ENCODE peak calls at places on chromosomes 2 and 18, in nine cellular contexts. R is prostate gland, D is breast epithelium, Q is esophagus squamous epithelium, F is Peyer's patch, Y is heart left ventricle, W is transverse colon, H is stomach, I is uterus. T is an unnamed sample.
A peak's percentile ranks its signal among the peaks of the same experiment; 100 is the strongest.

GRCh38 chr2:38146917-38147307 is 71.0 kb upstream of the CYP1B1 start:
- DNase-seq in R (no peak), D (no peak), Q (no peak), F (no peak), Y (peak; percentile 39), W (no peak), H (no peak), I (peak; percentile 80), T (no peak)

GRCh38 chr2:135175177-135175576 is 123.1 kb downstream of the RAB3GAP1 start:
- DNase-seq in R (no peak), D (no peak), Q (no peak), F (no peak), Y (no peak), W (no peak), H (no peak), I (no peak), T (no peak)

GRCh38 chr18:49519041-49519971 is 32.3 kb upstream of the C18orf32 start:
- DNase-seq in R (no peak), D (no peak), Q (no peak), F (no peak), Y (no peak), W (no peak), H (no peak), I (no peak), T (no peak)

GRCh38 chr2:73993376-73993775 is 8.7 kb downstream of the TET3 start:
- DNase-seq in R (no peak), D (no peak), Q (no peak), F (no peak), Y (no peak), W (no peak), H (no peak), I (no peak), T (no peak)

GRCh38 chr2:45040786-45041185 is 31.5 kb upstream of the SIX2 start:
- DNase-seq in R (no peak), D (no peak), Q (no peak), F (no peak), Y (no peak), W (no peak), H (no peak), I (no peak), T (no peak)

GRCh38 chr2:121205321-121205942 is 79.6 kb downstream of the TFCP2L1 start:
- DNase-seq in R (no peak), D (peak; percentile 68), Q (no peak), F (no peak), Y (peak; percentile 38), W (no peak), H (peak; percentile 57), I (no peak), T (no peak)

GRCh38 chr2:160087854-160088745 is 25.7 kb upstream of the PLA2R1 start:
- DNase-seq in R (no peak), D (no peak), Q (no peak), F (no peak), Y (no peak), W (no peak), H (no peak), I (no peak), T (no peak)

GRCh38 chr2:173720310-173720709 is 244.9 kb downstream of the SP3 start:
- DNase-seq in R (no peak), D (no peak), Q (no peak), F (no peak), Y (no peak), W (no peak), H (no peak), I (no peak), T (no peak)

GRCh38 chr2:176002684-176003225 is 688 bp upstream of the LNPK start:
- DNase-seq in R (peak; percentile 20), D (no peak), Q (no peak), F (no peak), Y (peak; percentile 34), W (peak; percentile 36), H (no peak), I (peak; percentile 20), T (no peak)

GRCh38 chr18:23627325-23627724 is 35.4 kb downstream of the ANKRD29 start:
- DNase-seq in R (peak; percentile 17), D (no peak), Q (no peak), F (no peak), Y (no peak), W (peak; percentile 18), H (no peak), I (no peak), T (no peak)

GRCh38 chr2:74399785-74400184 is 19.7 kb upstream of the DCTN1 start:
- DNase-seq in R (no peak), D (no peak), Q (no peak), F (no peak), Y (no peak), W (no peak), H (no peak), I (no peak), T (no peak)

GRCh38 chr2:231001036-231001435 is 5.1 kb downstream of the SPATA3 start:
- DNase-seq in R (no peak), D (no peak), Q (no peak), F (no peak), Y (no peak), W (no peak), H (no peak), I (no peak), T (no peak)

GRCh38 chr2:234694244-234695013 is 197.5 kb upstream of the ARL4C start:
- DNase-seq in R (no peak), D (no peak), Q (no peak), F (no peak), Y (no peak), W (no peak), H (peak; percentile 71), I (no peak), T (no peak)

GRCh38 chr2:226223704-226224103 is 575.9 kb downstream of the IRS1 start:
- DNase-seq in R (no peak), D (no peak), Q (no peak), F (no peak), Y (no peak), W (no peak), H (no peak), I (no peak), T (no peak)

GRCh38 chr2:166148811-166149400 is 21.1 kb upstream of the SCN1A start:
- DNase-seq in R (no peak), D (no peak), Q (no peak), F (no peak), Y (peak; percentile 8), W (no peak), H (no peak), I (no peak), T (no peak)

GRCh38 chr2:226802573-226802972 is 3.0 kb upstream of the IRS1 start:
- DNase-seq in R (peak; percentile 44), D (no peak), Q (no peak), F (no peak), Y (no peak), W (no peak), H (no peak), I (peak; percentile 28), T (no peak)

GRCh38 chr2:164061129-164061746 is 325.4 kb upstream of the FIGN start:
- DNase-seq in R (no peak), D (no peak), Q (no peak), F (no peak), Y (no peak), W (no peak), H (peak; percentile 28), I (no peak), T (no peak)

GRCh38 chr2:181685150-181685688 is 4.9 kb upstream of the NEUROD1 start:
- DNase-seq in R (no peak), D (no peak), Q (no peak), F (no peak), Y (no peak), W (no peak), H (no peak), I (no peak), T (no peak)

GRCh38 chr18:67194886-67195285 is 321.6 kb downstream of the DSEL start:
- DNase-seq in R (no peak), D (no peak), Q (no peak), F (no peak), Y (no peak), W (no peak), H (no peak), I (no peak), T (no peak)

GRCh38 chr2:197174539-197175094 is 136.0 kb downstream of the ANKRD44 start:
- DNase-seq in R (no peak), D (no peak), Q (no peak), F (no peak), Y (no peak), W (no peak), H (no peak), I (no peak), T (no peak)

DNA sequence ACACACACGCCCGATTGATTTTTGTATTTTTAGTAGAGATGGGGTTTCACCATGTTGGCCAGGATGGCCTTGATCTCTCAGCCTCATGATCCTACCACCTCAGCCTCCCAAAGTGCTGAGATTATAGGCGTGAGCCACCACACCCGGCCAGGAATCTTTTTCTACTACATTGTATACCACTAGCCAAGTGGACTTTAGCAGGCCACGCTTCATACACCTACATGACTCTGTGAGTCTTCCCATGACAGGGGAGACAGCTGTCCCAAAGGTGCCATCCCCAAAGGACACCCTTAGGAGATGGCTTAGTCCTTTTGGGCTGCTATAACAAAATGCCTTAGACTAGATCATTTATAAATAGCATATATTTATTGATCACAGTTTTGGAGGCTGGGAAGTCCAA is 32.8 kb downstream of the ERMN start:
- DNase-seq in R (no peak), D (no peak), Q (no peak), F (no peak), Y (no peak), W (no peak), H (no peak), I (no peak), T (no peak)
- H3K27ac ChIP-seq in R (no peak overlapping the region), D (no peak overlapping the region), Q (no peak overlapping the region), F (no peak overlapping the region), Y (no peak overlapping the region), W (no peak overlapping the region), H (no peak overlapping the region), I (no peak overlapping the region), T (no peak overlapping the region)

GRCh38 chr2:233075966-233076339 is 15.8 kb downstream of the INPP5D start:
- DNase-seq in R (no peak), D (peak; percentile 5), Q (no peak), F (peak; percentile 6), Y (no peak), W (peak; percentile 47), H (peak; percentile 30), I (no peak), T (no peak)
- TF ChIP-seq POLR2A in R (no peak), D (no peak), Q (no peak), F (no peak), Y (no peak), W (no peak), H (no peak), I (no peak), T (no peak)

DNA sequence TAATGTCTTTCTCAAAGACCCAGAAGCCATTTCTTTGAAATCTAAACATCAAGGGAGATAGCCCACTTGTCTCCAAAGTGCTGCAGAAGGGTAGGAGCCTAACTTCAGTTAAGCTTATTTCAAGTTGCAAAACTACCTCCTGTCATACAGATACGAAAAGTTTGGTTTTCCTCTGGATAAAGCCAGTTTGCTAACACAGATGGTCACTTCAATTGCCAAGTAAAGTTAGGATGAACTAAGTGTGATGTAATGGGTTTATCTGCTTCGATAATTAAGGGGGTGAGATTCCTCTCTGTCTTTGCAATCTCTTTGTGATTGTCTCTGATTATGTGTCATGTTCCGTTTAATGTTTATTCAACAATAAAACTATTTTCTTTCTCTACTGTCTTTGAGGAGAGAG is 156.4 kb downstream of the SLC39A10 start:
- DNase-seq in R (no peak), D (no peak), Q (no peak), F (no peak), Y (no peak), W (no peak), H (no peak), I (no peak), T (no peak)
- H3K27ac ChIP-seq in R (no peak overlapping the region), D (no peak overlapping the region), Q (no peak overlapping the region), F (no peak overlapping the region), Y (no peak overlapping the region), W (no peak overlapping the region), H (no peak overlapping the region), I (no peak overlapping the region), T (no peak overlapping the region)

GRCh38 chr2:241540766-241541561 is 17.6 kb upstream of the BOK start:
- DNase-seq in R (peak; percentile 59), D (peak; percentile 72), Q (no peak), F (peak; percentile 84), Y (peak; percentile 50), W (peak; percentile 63), H (peak; percentile 81), I (peak; percentile 59), T (no peak)
- TF ChIP-seq POLR2A in R (no peak), D (no peak), Q (no peak), F (no peak), Y (no peak), W (no peak), H (no peak), I (no peak), T (no peak)

T was measured in esophagus muscularis mucosa.